ENCODE peak calls at places on chromosome 6, in six cellular contexts. W is T47D, D is cardiac fibroblast, T is A172, U is heart right ventricle, Q is NCI-H1694 treated with DMSO at 0.1 percent for 48 hours. M is an unnamed sample.

GRCh38 chr6:80211295-80211694 is 104.8 kb downstream of the BCKDHB start:
- DNase-seq in T (no peak), Q (no peak), U (no peak), D (no peak), W (no peak), M (no peak)

GRCh38 chr6:41648070-41648585 is 9.9 kb downstream of the MDFI start:
- DNase-seq in U (no peak), T (no peak), Q (no peak), W (no peak), D (no peak), M (no peak)

GRCh38 chr6:139721924-139722323 is 347.5 kb upstream of the CITED2 start:
- DNase-seq in Q (no peak), W (no peak), D (no peak), U (no peak), T (no peak), M (no peak)

GRCh38 chr6:7914991-7915789 is 4.6 kb upstream of the TXNDC5 start:
- DNase-seq in Q (no peak), D (peak; percentile 98), U (peak; percentile 60), T (no peak), W (no peak), M (no peak)

GRCh38 chr6:33720998-33721397 is 9.5 kb upstream of the UQCC2 start:
- DNase-seq in W (no peak), U (no peak), D (no peak), Q (no peak), T (no peak), M (no peak)

GRCh38 chr6:150134280-150134920 is 8.4 kb upstream of the PPP1R14C start:
- DNase-seq in Q (no peak), U (no peak), D (no peak), W (no peak), T (no peak), M (no peak)

GRCh38 chr6:39076993-39077535 is 28.5 kb downstream of the GLP1R start:
- DNase-seq in U (no peak), T (no peak), D (no peak), Q (no peak), W (no peak), M (no peak)

GRCh38 chr6:96002912-96003311 is 12.9 kb upstream of the FUT9 start:
- DNase-seq in Q (no peak), U (no peak), W (no peak), T (no peak), D (no peak), M (no peak)

GRCh38 chr6:32607263-32607987 is 17.8 kb upstream of the HLA-DRB1 start:
- DNase-seq in U (no peak), D (no peak), T (no peak), Q (no peak), W (no peak), M (no peak)

GRCh38 chr6:167336818-167337217 is 11.9 kb downstream of the TTLL2 start:
- DNase-seq in Q (no peak), U (no peak), D (no peak), W (no peak), T (no peak), M (no peak)

GRCh38 chr6:16929814-16930213 is 168.6 kb upstream of the ATXN1 start:
- DNase-seq in T (no peak), Q (no peak), W (no peak), U (no peak), D (peak; percentile 88), M (no peak)

GRCh38 chr6:21022343-21023107 is 488.3 kb downstream of the CDKAL1 start:
- DNase-seq in U (no peak), T (peak; percentile 76), Q (no peak), W (peak; percentile 52), D (peak; percentile 89), M (peak; percentile 100)

GRCh38 chr6:47420394-47421371 is 56.9 kb upstream of the CD2AP start:
- DNase-seq in Q (no peak), U (no peak), W (no peak), D (peak; percentile 53), T (peak; percentile 10), M (peak; percentile 61)

GRCh38 chr6:20252311-20252710 is 40.0 kb upstream of the MBOAT1 start:
- DNase-seq in U (no peak), W (no peak), T (no peak), D (no peak), Q (no peak), M (no peak)

GRCh38 chr6:153727910-153728309 is 311.1 kb upstream of the OPRM1 start:
- DNase-seq in D (peak; percentile 24), Q (no peak), W (no peak), U (no peak), T (peak; percentile 2), M (no peak)

GRCh38 chr6:116328528-116328903 is 42.2 kb upstream of the DSE start:
- DNase-seq in T (peak; percentile 10), W (no peak), U (no peak), D (peak; percentile 58), Q (no peak), M (no peak)

GRCh38 chr6:2688416-2689064 is 62.2 kb downstream of the MYLK4 start:
- DNase-seq in W (no peak), D (peak; percentile 82), T (peak; percentile 95), U (no peak), Q (no peak), M (peak; percentile 85)

GRCh38 chr6:33577106-33577535 is 3.0 kb downstream of the BAK1 start:
- DNase-seq in Q (no peak), D (peak; percentile 34), U (peak; percentile 67), T (peak; percentile 33), W (no peak), M (peak; percentile 97)

GRCh38 chr6:159913375-159913774 is 22.6 kb downstream of the MAS1 start:
- DNase-seq in U (no peak), W (no peak), Q (no peak), D (no peak), T (no peak), M (no peak)

GRCh38 chr6:137823826-137824501 is 43.1 kb upstream of the TNFAIP3 start:
- DNase-seq in D (peak; percentile 93), W (peak; percentile 9), T (peak; percentile 27), Q (no peak), U (peak; percentile 43), M (no peak)

GRCh38 chr6:21905531-21905930 is 312.0 kb downstream of the SOX4 start:
- DNase-seq in T (no peak), D (no peak), Q (no peak), W (no peak), U (no peak), M (no peak)

GRCh38 chr6:138563650-138564049 is 64.4 kb upstream of the NHSL1 start:
- DNase-seq in U (no peak), D (no peak), Q (no peak), T (no peak), W (no peak), M (no peak)